ENCODE peak calls at places on chromosomes 3 and 15, in seven cellular contexts. P is GM12878, U is HepG2, O is K562, G is H1, D is NT2/D1, V is SK-N-SH. E is an unnamed sample.

GRCh38 chr3:184154909-184155643 is at the start of gene DVL3:
- DNase-seq in P (no peak), U (peak), O (peak), G (peak), D (no peak), V (peak), E (no peak)

GRCh38 chr3:125141596-125142417 is 70.7 kb downstream of the SLC12A8 start:
- DNase-seq in P (no peak), U (no peak), O (no peak), G (peak), D (no peak), V (peak), E (no peak)

GRCh38 chr3:31472479-31473390 is 60.0 kb upstream of the STT3B start:
- DNase-seq in P (no peak), U (no peak), O (no peak), G (no peak), D (no peak), V (no peak), E (no peak)

GRCh38 chr15:41822471-41822870 is 5.4 kb upstream of the JMJD7 start:
- DNase-seq in P (no peak), U (no peak), O (no peak), G (no peak), D (no peak), V (no peak), E (no peak)

GRCh38 chr3:129867506-129868124 is 25.9 kb downstream of the TMCC1 start:
- DNase-seq in P (no peak), U (no peak), O (no peak), G (no peak), D (no peak), V (no peak), E (no peak)

GRCh38 chr15:89665449-89666146 is 10.3 kb upstream of the KIF7 start:
- DNase-seq in P (no peak), U (no peak), O (no peak), G (peak), D (peak), V (peak), E (no peak)

GRCh38 chr15:57382222-57382621 is 5.9 kb downstream of the CGNL1 start:
- DNase-seq in P (no peak), U (peak), O (no peak), G (no peak), D (no peak), V (no peak), E (no peak)

GRCh38 chr3:187400756-187401155 is 32.6 kb downstream of the RTP4 start:
- DNase-seq in P (no peak), U (no peak), O (no peak), G (no peak), D (no peak), V (no peak), E (no peak)

GRCh38 chr3:127464642-127465041 is 125.9 kb downstream of the TPRA1 start:
- DNase-seq in P (no peak), U (no peak), O (no peak), G (no peak), D (no peak), V (no peak), E (no peak)

GRCh38 chr3:179495483-179495882 is 44.2 kb upstream of the GNB4 start:
- DNase-seq in P (no peak), U (no peak), O (no peak), G (no peak), D (no peak), V (no peak), E (no peak)

GRCh38 chr15:96054606-96055005 is 275.9 kb upstream of the NR2F2 start:
- DNase-seq in P (no peak), U (no peak), O (peak), G (no peak), D (no peak), V (no peak), E (no peak)

GRCh38 chr3:165390171-165390570 is 194.0 kb upstream of the SLITRK3 start:
- DNase-seq in P (no peak), U (no peak), O (no peak), G (no peak), D (no peak), V (no peak), E (no peak)

GRCh38 chr15:72585025-72585424 is 69.5 kb upstream of the GOLGA6B start:
- DNase-seq in P (no peak), U (no peak), O (no peak), G (no peak), D (no peak), V (no peak), E (no peak)

GRCh38 chr3:134371542-134372324 is 2.5 kb downstream of the AMOTL2 start:
- DNase-seq in P (no peak), U (no peak), O (no peak), G (no peak), D (no peak), V (no peak), E (no peak)

GRCh38 chr3:62332771-62333381 is 40.5 kb downstream of the FEZF2 start:
- DNase-seq in P (no peak), U (no peak), O (peak), G (no peak), D (peak), V (peak), E (peak)

GRCh38 chr3:174810256-174810655 is 48.9 kb upstream of the NAALADL2 start:
- DNase-seq in P (no peak), U (no peak), O (no peak), G (no peak), D (no peak), V (no peak), E (no peak)

GRCh38 chr3:58955308-58955707 is 94.5 kb downstream of the CFAP20DC start:
- DNase-seq in P (no peak), U (no peak), O (no peak), G (no peak), D (peak), V (no peak), E (no peak)

GRCh38 chr3:4838621-4839022 is 140.6 kb upstream of the BHLHE40 start:
- DNase-seq in P (peak), U (no peak), O (no peak), G (no peak), D (no peak), V (no peak), E (no peak)

GRCh38 chr3:13010770-13011169 is 62.5 kb downstream of the IQSEC1 start:
- DNase-seq in P (no peak), U (no peak), O (no peak), G (no peak), D (no peak), V (no peak), E (no peak)

GRCh38 chr15:78841891-78842290 is 30.6 kb upstream of the ADAMTS7 start:
- DNase-seq in P (no peak), U (no peak), O (no peak), G (no peak), D (no peak), V (peak), E (no peak)

GRCh38 chr3:19886404-19886803 is 47.6 kb downstream of the EFHB start:
- DNase-seq in P (no peak), U (peak), O (no peak), G (no peak), D (no peak), V (no peak), E (no peak)

GRCh38 chr3:113409676-113410075 is 31.6 kb downstream of the CFAP44 start:
- DNase-seq in P (no peak), U (no peak), O (no peak), G (no peak), D (no peak), V (no peak), E (no peak)

GRCh38 chr3:119627461-119627860 is 29.8 kb downstream of the PLA1A start:
- DNase-seq in P (peak), U (no peak), O (no peak), G (no peak), D (no peak), V (no peak), E (no peak)

GRCh38 chr3:113271189-113271588 is 59.8 kb downstream of the BOC start:
- DNase-seq in P (no peak), U (no peak), O (no peak), G (no peak), D (no peak), V (no peak), E (no peak)

GRCh38 chr15:48469271-48469670 is 138.0 kb downstream of the DUT start:
- DNase-seq in P (no peak), U (no peak), O (no peak), G (no peak), D (no peak), V (no peak), E (no peak)

GRCh38 chr3:27596334-27596841 is 112.2 kb upstream of the SLC4A7 start:
- DNase-seq in P (peak), U (no peak), O (no peak), G (no peak), D (no peak), V (no peak), E (no peak)

GRCh38 chr3:190048831-190049541 is 71.7 kb downstream of the P3H2 start:
- DNase-seq in P (no peak), U (no peak), O (no peak), G (no peak), D (no peak), V (peak), E (no peak)

GRCh38 chr3:181660337-181660736 is 51.4 kb upstream of the SOX2 start:
- DNase-seq in P (no peak), U (no peak), O (no peak), G (no peak), D (no peak), V (no peak), E (no peak)

GRCh38 chr3:177378168-177378567 is 180.9 kb upstream of the TBL1XR1 start:
- DNase-seq in P (peak), U (no peak), O (no peak), G (no peak), D (no peak), V (no peak), E (no peak)

GRCh38 chr3:169348276-169348675 is 315.2 kb downstream of the MECOM start:
- DNase-seq in P (no peak), U (no peak), O (no peak), G (no peak), D (no peak), V (no peak), E (no peak)

GRCh38 chr15:66024998-66025397 is 155.7 kb downstream of the RAB11A start:
- DNase-seq in P (no peak), U (no peak), O (no peak), G (no peak), D (no peak), V (peak), E (no peak)

GRCh38 chr3:138803006-138803653 is 31.6 kb downstream of the PIK3CB start:
- DNase-seq in P (no peak), U (peak), O (no peak), G (no peak), D (no peak), V (no peak), E (no peak)

GRCh38 chr3:184523825-184524615 is 37.6 kb upstream of the EPHB3 start:
- DNase-seq in P (no peak), U (no peak), O (peak), G (no peak), D (peak), V (no peak), E (peak)

GRCh38 chr3:16430717-16431630 is 82.5 kb downstream of the RFTN1 start:
- DNase-seq in P (peak), U (no peak), O (no peak), G (no peak), D (no peak), V (no peak), E (no peak)

GRCh38 chr3:13475871-13476590 is 4.1 kb upstream of the HDAC11 start:
- DNase-seq in P (no peak), U (peak), O (no peak), G (no peak), D (no peak), V (no peak), E (no peak)

GRCh38 chr3:43779850-43780249 is 89.1 kb downstream of the ABHD5 start:
- DNase-seq in P (no peak), U (no peak), O (no peak), G (peak), D (no peak), V (no peak), E (no peak)

GRCh38 chr15:39888809-39889208 is 31.3 kb downstream of the GPR176 start:
- DNase-seq in P (no peak), U (peak), O (no peak), G (no peak), D (no peak), V (no peak), E (no peak)
- TF ChIP-seq YY1 in P (no peak), U (no peak), O (no peak), G (no peak), D (no peak), V (no peak), E (no peak)

DNA sequence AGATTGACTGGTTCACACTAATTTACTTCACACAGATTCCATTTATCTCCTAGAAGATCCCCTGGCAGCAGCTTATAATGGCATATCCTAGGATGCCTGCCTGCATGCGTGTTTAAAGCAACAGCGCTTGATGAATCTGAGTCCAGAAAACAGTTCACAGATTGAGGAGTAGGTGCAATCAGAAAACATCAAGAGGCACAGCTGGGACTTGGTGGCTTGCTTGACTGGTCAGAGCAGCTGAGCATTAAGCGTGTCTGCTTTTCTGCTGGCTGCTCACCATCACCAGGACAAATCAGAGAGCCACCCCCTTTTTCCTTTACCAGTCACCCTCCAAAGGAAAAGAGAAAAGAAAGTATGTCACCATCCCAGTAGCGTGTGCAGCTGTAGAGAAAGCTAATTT is 223.6 kb downstream of the WDR72 start:
- DNase-seq in P (no peak), U (no peak), O (no peak), G (no peak), D (no peak), V (no peak), E (no peak)
- TF ChIP-seq YY1 in P (no peak), U (no peak), O (no peak), G (no peak), D (no peak), V (no peak), E (no peak)

GRCh38 chr3:46617941-46618340 is 5.6 kb downstream of the FAM240A start:
- DNase-seq in P (no peak), U (no peak), O (no peak), G (peak), D (no peak), V (no peak), E (no peak)

GRCh38 chr3:46615050-46615449 is 2.7 kb downstream of the FAM240A start:
- DNase-seq in P (no peak), U (no peak), O (no peak), G (peak), D (no peak), V (no peak), E (no peak)

GRCh38 chr3:46613313-46614005 is 1.1 kb downstream of the FAM240A start:
- DNase-seq in P (no peak), U (no peak), O (no peak), G (peak), D (no peak), V (no peak), E (no peak)

GRCh38 chr3:46612324-46612723 is at the start of gene FAM240A:
- DNase-seq in P (no peak), U (no peak), O (no peak), G (peak), D (no peak), V (no peak), E (no peak)

GRCh38 chr3:46615976-46616375 is 3.7 kb downstream of the FAM240A start:
- DNase-seq in P (no peak), U (no peak), O (no peak), G (peak), D (no peak), V (no peak), E (no peak)
- TF ChIP-seq YY1 in P (no peak), U (no peak), O (no peak), G (no peak), D (no peak), V (no peak), E (no peak)

DNA sequence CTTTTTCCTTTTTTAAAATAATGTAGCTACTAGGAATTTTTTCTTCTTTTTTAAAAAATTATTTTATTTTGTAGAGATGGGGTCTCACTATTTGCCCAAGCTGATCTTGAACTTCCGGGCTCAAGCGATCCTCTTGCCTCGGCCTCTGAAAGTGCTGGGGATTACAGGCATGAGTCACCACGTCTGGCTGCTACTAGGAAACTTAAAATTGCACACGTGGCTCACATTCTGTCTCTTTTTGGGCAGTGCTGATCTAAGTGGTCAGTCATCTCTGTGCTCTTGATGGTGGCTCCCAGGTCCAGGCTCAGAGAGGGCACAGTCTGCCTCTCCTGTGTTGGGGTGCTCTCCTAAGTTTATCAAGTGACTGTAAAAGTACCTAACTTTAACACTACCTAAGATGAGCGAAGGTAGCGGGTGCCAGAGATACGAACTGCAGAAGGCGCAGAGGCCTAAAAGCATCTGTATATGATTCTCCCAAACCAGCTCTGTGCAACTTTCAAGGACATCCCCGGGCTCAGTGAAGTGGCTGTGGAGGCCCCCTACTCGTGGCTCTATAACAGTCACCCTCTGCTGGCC is 52.9 kb upstream of the SEC13 start:
- DNase-seq in P (no peak), U (no peak), O (peak), G (no peak), D (no peak), V (no peak), E (peak)
- TF ChIP-seq YY1 in P (no peak), U (no peak), O (no peak), G (no peak), D (no peak), V (no peak), E (no peak)

DNA sequence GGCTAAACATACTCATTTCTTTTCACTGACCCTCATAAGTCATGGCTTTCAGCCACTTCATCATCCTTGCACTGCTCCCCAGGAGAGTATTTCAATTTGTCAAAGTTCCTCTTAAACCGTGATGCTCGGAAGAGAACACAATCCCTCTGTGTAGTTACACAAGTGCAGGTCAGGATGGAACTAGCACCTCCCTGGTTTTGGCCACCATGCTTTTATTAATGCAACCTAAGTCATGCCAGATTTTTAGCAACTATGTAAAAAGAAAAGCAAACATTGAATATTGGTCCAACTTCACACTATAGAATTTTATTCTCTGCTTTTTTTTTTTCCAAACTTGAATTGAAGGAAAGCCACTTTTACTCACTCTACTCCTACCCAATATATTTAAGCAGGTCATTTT is 45.2 kb downstream of the CNTN6 start:
- DNase-seq in P (no peak), U (no peak), O (no peak), G (no peak), D (no peak), V (no peak), E (no peak)
- TF ChIP-seq YY1 in P (no peak), U (no peak), O (no peak), G (no peak), D (no peak), V (no peak), E (no peak)

GRCh38 chr3:46901061-46901460 is 23.5 kb downstream of the PTH1R start:
- DNase-seq in P (no peak), U (no peak), O (no peak), G (no peak), D (no peak), V (peak), E (no peak)
- TF ChIP-seq YY1 in P (no peak), U (no peak), O (no peak), G (no peak), D (no peak), V (no peak), E (no peak)

GRCh38 chr3:37129871-37130270 is 44.5 kb downstream of the LRRFIP2 start:
- DNase-seq in P (no peak), U (no peak), O (no peak), G (no peak), D (no peak), V (no peak), E (no peak)
- TF ChIP-seq YY1 in P (no peak), U (no peak), O (no peak), G (no peak), D (no peak), V (no peak), E (no peak)

DNA sequence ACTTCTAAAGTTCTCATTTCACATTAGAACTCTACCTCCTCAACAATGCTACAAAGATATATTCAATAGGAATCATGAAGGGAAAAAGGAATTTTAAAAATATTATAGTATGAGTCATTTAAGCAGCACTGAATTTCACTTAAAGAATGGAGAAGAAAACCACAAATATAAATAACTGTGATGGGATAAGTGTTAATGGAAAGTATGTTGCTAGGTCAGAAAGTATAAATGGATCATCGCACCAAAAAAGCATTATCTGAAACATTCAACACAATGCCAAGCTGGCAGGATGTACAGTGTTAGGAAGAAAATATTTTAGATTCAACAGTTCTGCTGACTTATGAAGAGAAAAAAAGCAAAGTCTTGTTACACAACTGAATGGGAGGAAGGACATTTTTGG is 101.4 kb downstream of the TFG start:
- DNase-seq in P (no peak), U (no peak), O (no peak), G (no peak), D (no peak), V (no peak), E (no peak)
- TF ChIP-seq YY1 in P (no peak), U (no peak), O (no peak), G (no peak), D (no peak), V (no peak), E (no peak)

GRCh38 chr3:72535789-72536188 is 312.5 kb downstream of the SHQ1 start:
- DNase-seq in P (no peak), U (no peak), O (no peak), G (no peak), D (no peak), V (no peak), E (no peak)
- TF ChIP-seq YY1 in P (no peak), U (no peak), O (no peak), G (no peak), D (no peak), V (no peak), E (no peak)

E was measured in HCT116.